ENCODE peak calls at places on chromosomes 1 and 21, in five cellular contexts. K is choroid plexus epithelial cell, U is GM06990, R is IMR-90, T is HFF-Myc. W is an unnamed sample.

GRCh38 chr1:27508139-27508665 is 18.2 kb upstream of the WASF2 start:
- DNase-seq in U (no peak), T (no peak), K (no peak), R (no peak), W (no peak)

GRCh38 chr21:44082648-44083436 is 24.4 kb upstream of the PWP2 start:
- DNase-seq in K (no peak), U (no peak), T (no peak), R (no peak), W (no peak)

GRCh38 chr1:77253211-77253610 is 28.6 kb upstream of the AK5 start:
- DNase-seq in K (no peak), U (no peak), R (no peak), T (no peak), W (no peak)

GRCh38 chr1:8873506-8874229 is 4.8 kb downstream of the ENO1 start:
- DNase-seq in K (peak; percentile 98), R (peak; percentile 98), U (no peak), T (peak; percentile 93), W (no peak)

GRCh38 chr1:202283379-202283844 is 58.3 kb downstream of the UBE2T start:
- DNase-seq in K (peak; percentile 43), T (peak; percentile 67), U (no peak), R (peak; percentile 75), W (no peak)

GRCh38 chr1:19735419-19736127 is 64.1 kb downstream of the TMCO4 start:
- DNase-seq in R (peak; percentile 98), K (peak; percentile 96), U (no peak), T (peak; percentile 60), W (no peak)

GRCh38 chr1:168626326-168626725 is 49.9 kb downstream of the XCL1 start:
- DNase-seq in K (no peak), T (no peak), R (no peak), U (no peak), W (no peak)

GRCh38 chr1:53069265-53069662 is 7.3 kb downstream of the PODN start:
- DNase-seq in K (no peak), T (no peak), R (no peak), U (no peak), W (no peak)

GRCh38 chr1:232291681-232292080 is 338.3 kb downstream of the SIPA1L2 start:
- DNase-seq in T (no peak), U (no peak), R (no peak), K (peak; percentile 15), W (no peak)

GRCh38 chr1:176996455-176997090 is 167.9 kb downstream of the ASTN1 start:
- DNase-seq in T (no peak), K (peak; percentile 4), R (no peak), U (no peak), W (no peak)

GRCh38 chr1:25091671-25092070 is 140.6 kb downstream of the SYF2 start:
- DNase-seq in U (no peak), R (no peak), T (no peak), K (no peak), W (no peak)

GRCh38 chr1:34591751-34592629 is 162.9 kb upstream of the GJB5 start:
- DNase-seq in K (no peak), U (no peak), T (no peak), R (no peak), W (no peak)

GRCh38 chr1:109877320-109877771 is 33.3 kb upstream of the CSF1 start:
- DNase-seq in U (no peak), T (peak; percentile 67), K (peak; percentile 93), R (peak; percentile 94), W (no peak)

GRCh38 chr1:55015731-55016620 is 17.2 kb downstream of the BSND start:
- DNase-seq in U (no peak), K (no peak), T (no peak), R (peak; percentile 56), W (no peak)

GRCh38 chr1:119816407-119816806 is 5.1 kb upstream of the REG4 start:
- DNase-seq in U (no peak), R (peak; percentile 58), K (peak; percentile 31), T (no peak), W (no peak)

GRCh38 chr1:27979151-27979858 is 19.5 kb downstream of the XKR8 start:
- DNase-seq in K (peak; percentile 91), U (no peak), T (peak; percentile 12), R (peak; percentile 81), W (peak; percentile 40)

DNA sequence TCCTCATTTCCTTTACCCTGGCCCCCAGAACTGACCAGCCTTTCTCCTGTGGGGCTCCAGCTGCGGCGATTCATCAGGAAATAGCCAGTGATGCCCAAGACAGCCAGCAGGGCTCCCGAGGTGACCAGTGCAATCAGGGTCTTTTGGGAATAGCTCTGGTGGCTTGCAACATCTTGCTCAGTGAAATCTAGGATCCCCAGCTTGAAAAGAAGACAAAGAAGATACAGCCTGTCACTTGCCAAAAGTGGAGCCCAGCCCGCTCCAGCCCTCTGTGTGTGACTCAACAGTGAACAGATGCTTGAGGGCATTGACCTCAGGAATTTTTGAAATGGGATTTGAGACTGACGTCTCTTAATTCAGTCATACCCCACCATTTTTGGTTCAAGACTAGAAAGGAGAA is 22.3 kb downstream of the CD34 start:
- DNase-seq in K (no peak), T (no peak), R (no peak), U (no peak), W (no peak)
- TF ChIP-seq CTCF in K (peak; percentile 24), T (no peak), R (no peak), U (no peak), W (no peak)

GRCh38 chr1:107153033-107153432 is 12.2 kb downstream of the NTNG1 start:
- DNase-seq in U (peak; percentile 9), K (no peak), T (no peak), R (no peak), W (no peak)
- TF ChIP-seq CTCF in U (peak; percentile 28), K (no peak), T (no peak), R (no peak), W (no peak)

DNA sequence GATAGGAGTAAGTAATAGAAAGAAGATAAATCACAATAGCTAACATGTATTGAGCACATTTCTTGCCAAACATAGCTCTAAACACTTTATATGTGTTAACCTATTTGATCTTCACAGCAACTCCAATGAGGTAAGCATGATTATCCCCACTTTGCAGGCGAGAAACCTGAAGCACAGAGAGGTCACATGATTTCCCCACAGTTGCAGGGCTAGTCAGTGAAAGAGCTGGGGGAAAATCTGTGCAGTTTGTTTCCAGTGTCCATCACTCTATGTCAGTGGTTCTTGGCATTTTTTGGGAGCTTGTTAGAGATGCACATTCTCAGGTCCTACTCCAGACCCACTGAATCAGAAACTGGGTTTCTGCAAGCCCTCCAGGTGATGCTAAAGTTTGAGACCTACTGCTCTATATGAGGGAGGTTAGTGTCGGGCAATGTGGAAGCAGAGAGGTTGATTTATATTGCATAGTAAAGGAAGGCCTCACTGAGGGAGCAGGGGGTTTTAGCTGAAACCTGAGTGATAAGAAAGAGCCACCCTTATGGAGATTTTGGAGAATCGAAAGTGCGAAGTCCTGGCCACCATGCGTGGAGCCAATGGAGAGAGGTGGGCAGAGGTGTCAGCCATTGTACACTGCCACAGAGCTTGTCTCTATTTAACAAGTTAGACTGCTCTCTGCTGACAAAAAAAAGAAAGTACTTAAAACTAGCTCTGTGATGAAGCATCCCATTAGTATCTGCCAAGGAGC is 20.9 kb downstream of the MCOLN3 start:
- DNase-seq in U (no peak), T (peak; percentile 6), K (peak; percentile 63), R (peak; percentile 2), W (peak; percentile 38)
- TF ChIP-seq CTCF in U (no peak), T (no peak), K (peak; percentile 39), R (peak; percentile 20), W (no peak)

GRCh38 chr1:161128591-161129420 is 3.7 kb downstream of the DEDD start:
- DNase-seq in K (no peak), T (no peak), U (no peak), R (no peak), W (no peak)

GRCh38 chr1:161130266-161130665 is 2.2 kb downstream of the DEDD start:
- DNase-seq in T (no peak), U (no peak), R (no peak), K (no peak), W (no peak)

GRCh38 chr1:161131721-161132409 is 602 bp downstream of the DEDD start:
- DNase-seq in R (peak; percentile 24), U (no peak), T (no peak), K (peak; percentile 41), W (peak; percentile 49)

GRCh38 chr1:161133220-161133740 is 813 bp upstream of the DEDD start:
- DNase-seq in T (no peak), U (no peak), K (no peak), R (peak; percentile 23), W (no peak)

GRCh38 chr1:161132410-161133219 is at the start of gene DEDD:
- DNase-seq in T (peak; percentile 89), R (peak; percentile 96), U (peak; percentile 91), K (peak; percentile 97), W (peak; percentile 96)
- TF ChIP-seq CTCF in T (no peak), R (no peak), U (no peak), K (no peak), W (no peak)

W was measured in GM20000.